ENCODE peak calls at places on chromosomes 16 and 17, in six cellular contexts. One of them, this sample, is unnamed. For H3K27me3, the result is how much of the 10 kb centered on the place peaks cover.

GRCh38 chr17:37476431-37477130 is 13.1 kb upstream of the DUSP14 start:
- DNase-seq in Peyer's patch: no peak
- DNase-seq in CD4-positive, CD25-positive, alpha-beta regulatory T cell: no peak
- DNase-seq in kidney epithelial cell: no peak
- DNase-seq in transverse colon: peak
- DNase-seq in Karpas-422: no peak
- DNase-seq in this sample: no peak

GRCh38 chr17:60971515-60972369 is 294.1 kb downstream of the BCAS3 start:
- DNase-seq in kidney epithelial cell: peak
- DNase-seq in CD4-positive, CD25-positive, alpha-beta regulatory T cell: peak
- DNase-seq in Peyer's patch: no peak
- DNase-seq in Karpas-422: peak
- DNase-seq in transverse colon: peak
- DNase-seq in this sample: peak

GRCh38 chr17:80982426-80982974 is 9.1 kb upstream of the CHMP6 start:
- DNase-seq in CD4-positive, CD25-positive, alpha-beta regulatory T cell: no peak
- DNase-seq in kidney epithelial cell: no peak
- DNase-seq in transverse colon: no peak
- DNase-seq in Karpas-422: no peak
- DNase-seq in Peyer's patch: no peak
- DNase-seq in this sample: no peak

GRCh38 chr16:2210009-2210332 is 692 bp downstream of the BRICD5 start:
- DNase-seq in Karpas-422: no peak
- DNase-seq in transverse colon: no peak
- DNase-seq in kidney epithelial cell: no peak
- DNase-seq in CD4-positive, CD25-positive, alpha-beta regulatory T cell: no peak
- DNase-seq in Peyer's patch: no peak
- DNase-seq in this sample: no peak

GRCh38 chr16:21104124-21104860 is 46.4 kb downstream of the DNAH3 start:
- DNase-seq in CD4-positive, CD25-positive, alpha-beta regulatory T cell: no peak
- DNase-seq in transverse colon: no peak
- DNase-seq in kidney epithelial cell: peak
- DNase-seq in Peyer's patch: no peak
- DNase-seq in Karpas-422: no peak
- DNase-seq in this sample: no peak

GRCh38 chr17:31858647-31859486 is at the start of gene COPRS:
- DNase-seq in transverse colon: peak
- DNase-seq in kidney epithelial cell: peak
- DNase-seq in CD4-positive, CD25-positive, alpha-beta regulatory T cell: peak
- DNase-seq in Peyer's patch: peak
- DNase-seq in Karpas-422: peak
- DNase-seq in this sample: peak

GRCh38 chr17:14923981-14924380 is 341.1 kb downstream of the PMP22 start:
- DNase-seq in Peyer's patch: no peak
- DNase-seq in transverse colon: no peak
- DNase-seq in kidney epithelial cell: no peak
- DNase-seq in Karpas-422: no peak
- DNase-seq in CD4-positive, CD25-positive, alpha-beta regulatory T cell: no peak
- DNase-seq in this sample: no peak

GRCh38 chr16:49844399-49844798 is 11.5 kb downstream of the ZNF423 start:
- DNase-seq in Peyer's patch: no peak
- DNase-seq in Karpas-422: no peak
- DNase-seq in transverse colon: no peak
- DNase-seq in kidney epithelial cell: no peak
- DNase-seq in CD4-positive, CD25-positive, alpha-beta regulatory T cell: no peak
- DNase-seq in this sample: no peak

GRCh38 chr16:74020086-74020670 is 276.4 kb upstream of the PSMD7 start:
- DNase-seq in Peyer's patch: no peak
- DNase-seq in Karpas-422: no peak
- DNase-seq in transverse colon: no peak
- DNase-seq in kidney epithelial cell: no peak
- DNase-seq in CD4-positive, CD25-positive, alpha-beta regulatory T cell: no peak
- DNase-seq in this sample: no peak

GRCh38 chr16:50910698-50911025 is 168.8 kb downstream of the CYLD start:
- DNase-seq in Peyer's patch: no peak
- DNase-seq in transverse colon: no peak
- DNase-seq in CD4-positive, CD25-positive, alpha-beta regulatory T cell: no peak
- DNase-seq in Karpas-422: no peak
- DNase-seq in kidney epithelial cell: no peak
- DNase-seq in this sample: no peak

GRCh38 chr17:65027305-65027704 is 29.2 kb downstream of the GNA13 start:
- DNase-seq in transverse colon: no peak
- DNase-seq in kidney epithelial cell: peak
- DNase-seq in CD4-positive, CD25-positive, alpha-beta regulatory T cell: peak
- DNase-seq in Peyer's patch: no peak
- DNase-seq in Karpas-422: peak
- DNase-seq in this sample: no peak

GRCh38 chr17:31494259-31495048 is 103.0 kb downstream of the RAB11FIP4 start:
- DNase-seq in Peyer's patch: peak
- DNase-seq in Karpas-422: peak
- DNase-seq in kidney epithelial cell: no peak
- DNase-seq in CD4-positive, CD25-positive, alpha-beta regulatory T cell: peak
- DNase-seq in transverse colon: peak
- DNase-seq in this sample: no peak

GRCh38 chr17:60442271-60443201 is 20.2 kb downstream of the CHCT1 start:
- DNase-seq in Karpas-422: no peak
- DNase-seq in Peyer's patch: no peak
- DNase-seq in kidney epithelial cell: no peak
- DNase-seq in transverse colon: no peak
- DNase-seq in CD4-positive, CD25-positive, alpha-beta regulatory T cell: no peak
- DNase-seq in this sample: no peak

GRCh38 chr16:87099001-87099740 is 218.0 kb downstream of the C16orf95 start:
- DNase-seq in CD4-positive, CD25-positive, alpha-beta regulatory T cell: no peak
- DNase-seq in transverse colon: no peak
- DNase-seq in kidney epithelial cell: no peak
- DNase-seq in Karpas-422: no peak
- DNase-seq in Peyer's patch: no peak
- DNase-seq in this sample: no peak

GRCh38 chr16:55703003-55704001 is 47.5 kb downstream of the SLC6A2 start:
- DNase-seq in transverse colon: no peak
- DNase-seq in Peyer's patch: no peak
- DNase-seq in CD4-positive, CD25-positive, alpha-beta regulatory T cell: peak
- DNase-seq in kidney epithelial cell: peak
- DNase-seq in Karpas-422: peak
- DNase-seq in this sample: no peak

GRCh38 chr17:67528751-67529436 is 151.8 kb downstream of the PITPNC1 start:
- DNase-seq in transverse colon: peak
- DNase-seq in CD4-positive, CD25-positive, alpha-beta regulatory T cell: no peak
- DNase-seq in Peyer's patch: peak
- DNase-seq in Karpas-422: no peak
- DNase-seq in kidney epithelial cell: peak
- DNase-seq in this sample: peak

GRCh38 chr17:78252111-78252634 is 20.7 kb downstream of the TMEM235 start:
- DNase-seq in transverse colon: peak
- DNase-seq in Karpas-422: peak
- DNase-seq in Peyer's patch: peak
- DNase-seq in kidney epithelial cell: no peak
- DNase-seq in CD4-positive, CD25-positive, alpha-beta regulatory T cell: peak
- DNase-seq in this sample: peak

GRCh38 chr17:56319531-56319930 is 166.3 kb downstream of the ANKFN1 start:
- DNase-seq in Peyer's patch: no peak
- DNase-seq in Karpas-422: peak
- DNase-seq in transverse colon: no peak
- DNase-seq in CD4-positive, CD25-positive, alpha-beta regulatory T cell: no peak
- DNase-seq in kidney epithelial cell: peak
- DNase-seq in this sample: no peak

GRCh38 chr17:6323626-6324356 is 111.1 kb downstream of the AIPL1 start:
- DNase-seq in kidney epithelial cell: no peak
- DNase-seq in Peyer's patch: no peak
- DNase-seq in transverse colon: no peak
- DNase-seq in CD4-positive, CD25-positive, alpha-beta regulatory T cell: no peak
- DNase-seq in Karpas-422: no peak
- DNase-seq in this sample: no peak

GRCh38 chr17:1713878-1714487 is 3.8 kb upstream of the TLCD2 start:
- DNase-seq in kidney epithelial cell: no peak
- DNase-seq in Karpas-422: no peak
- DNase-seq in CD4-positive, CD25-positive, alpha-beta regulatory T cell: no peak
- DNase-seq in transverse colon: peak
- DNase-seq in Peyer's patch: no peak
- DNase-seq in this sample: no peak

DNA sequence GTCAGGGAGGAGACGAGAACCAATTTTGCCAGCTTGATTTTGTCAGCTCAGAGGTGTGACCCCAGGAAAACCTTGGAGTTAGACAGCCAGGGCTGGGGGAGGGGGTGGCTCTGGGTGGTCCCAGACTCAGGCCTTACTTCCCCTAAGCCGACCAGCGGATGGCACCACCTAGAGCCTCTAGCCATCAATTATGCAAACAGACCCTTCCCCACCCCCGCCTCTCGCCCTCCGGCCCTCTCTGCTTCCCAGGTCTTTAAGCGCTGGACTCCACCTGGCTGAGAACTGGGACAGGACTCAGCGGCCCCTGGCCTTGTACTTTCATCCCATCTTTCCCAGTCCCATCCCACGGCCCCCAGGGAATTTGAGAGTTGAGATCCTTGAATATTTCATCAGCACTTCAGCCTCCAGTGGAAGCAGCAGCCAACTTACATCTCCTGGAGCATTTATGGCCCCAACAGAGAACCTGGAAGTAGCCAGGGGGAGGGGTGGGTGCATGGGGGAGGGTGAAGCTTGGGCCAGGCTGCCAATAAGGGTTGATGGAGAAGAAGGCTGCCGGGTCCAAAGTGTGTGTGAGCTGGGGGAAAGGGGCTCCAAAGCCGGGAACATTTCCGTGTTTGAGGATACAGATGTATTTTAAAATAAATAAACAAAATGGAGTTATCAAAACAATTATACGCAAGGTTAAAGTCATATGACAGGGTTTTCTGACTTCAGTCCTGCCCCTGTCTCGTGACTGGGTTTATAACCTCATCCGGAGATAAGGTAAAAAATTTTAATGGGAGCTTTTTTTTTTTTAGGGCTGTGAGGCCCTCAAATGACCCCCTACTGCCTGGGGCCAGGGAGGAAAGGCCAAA is 7.5 kb upstream of the JUP start:
- DNase-seq in kidney epithelial cell: no peak
- DNase-seq in transverse colon: no peak
- DNase-seq in Peyer's patch: no peak
- DNase-seq in Karpas-422: no peak
- DNase-seq in CD4-positive, CD25-positive, alpha-beta regulatory T cell: no peak
- DNase-seq in this sample: no peak
- H3K4me3 ChIP-seq in kidney epithelial cell: no peak
- H3K4me3 ChIP-seq in transverse colon: no peak
- H3K4me3 ChIP-seq in Peyer's patch: peak
- H3K4me3 ChIP-seq in Karpas-422: no peak
- H3K4me3 ChIP-seq in CD4-positive, CD25-positive, alpha-beta regulatory T cell: no peak
- H3K4me3 ChIP-seq in this sample: no peak

DNA sequence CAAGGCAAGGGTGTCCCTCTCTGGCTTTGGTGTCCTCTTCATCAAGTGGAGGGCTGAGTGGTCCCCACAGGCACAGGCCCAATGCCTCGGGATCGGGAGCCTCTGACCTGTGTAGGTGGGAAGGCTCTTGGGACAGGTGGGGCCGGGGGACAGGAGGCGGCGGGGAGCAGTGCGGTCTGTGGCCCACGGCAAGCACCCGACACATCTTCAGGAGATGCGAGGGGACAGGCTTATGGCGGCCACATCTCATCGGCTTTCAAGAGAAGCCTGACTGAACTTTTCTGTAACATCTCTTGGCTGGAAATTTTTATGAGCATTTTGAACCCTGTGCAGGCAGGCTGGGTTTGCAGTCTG is 8.7 kb downstream of the ZNF469 start:
- DNase-seq in transverse colon: no peak
- DNase-seq in Peyer's patch: no peak
- DNase-seq in CD4-positive, CD25-positive, alpha-beta regulatory T cell: no peak
- DNase-seq in kidney epithelial cell: no peak
- DNase-seq in Karpas-422: no peak
- DNase-seq in this sample: no peak
- H3K27me3 ChIP-seq in transverse colon: under half
- H3K27me3 ChIP-seq in Peyer's patch: under half
- H3K27me3 ChIP-seq in CD4-positive, CD25-positive, alpha-beta regulatory T cell: under half
- H3K27me3 ChIP-seq in kidney epithelial cell: under half
- H3K27me3 ChIP-seq in Karpas-422: under half
- H3K27me3 ChIP-seq in this sample: under half

GRCh38 chr16:84593825-84594724 is 23.8 kb downstream of the COTL1 start:
- DNase-seq in transverse colon: peak
- DNase-seq in CD4-positive, CD25-positive, alpha-beta regulatory T cell: peak
- DNase-seq in Peyer's patch: peak
- DNase-seq in kidney epithelial cell: no peak
- DNase-seq in Karpas-422: no peak
- DNase-seq in this sample: peak
- H3K4me3 ChIP-seq in transverse colon: no peak
- H3K4me3 ChIP-seq in CD4-positive, CD25-positive, alpha-beta regulatory T cell: peak
- H3K4me3 ChIP-seq in Peyer's patch: peak
- H3K4me3 ChIP-seq in kidney epithelial cell: no peak
- H3K4me3 ChIP-seq in Karpas-422: no peak
- H3K4me3 ChIP-seq in this sample: no peak

GRCh38 chr16:1155353-1156110 is 2.6 kb downstream of the CACNA1H start:
- DNase-seq in kidney epithelial cell: no peak
- DNase-seq in transverse colon: no peak
- DNase-seq in Karpas-422: no peak
- DNase-seq in Peyer's patch: no peak
- DNase-seq in CD4-positive, CD25-positive, alpha-beta regulatory T cell: no peak
- DNase-seq in this sample: no peak

GRCh38 chr16:1157639-1158455 is 4.9 kb downstream of the CACNA1H start:
- DNase-seq in Peyer's patch: no peak
- DNase-seq in transverse colon: no peak
- DNase-seq in CD4-positive, CD25-positive, alpha-beta regulatory T cell: no peak
- DNase-seq in Karpas-422: no peak
- DNase-seq in kidney epithelial cell: no peak
- DNase-seq in this sample: peak

GRCh38 chr16:1154887-1155331 is 2.0 kb downstream of the CACNA1H start:
- DNase-seq in Peyer's patch: no peak
- DNase-seq in kidney epithelial cell: no peak
- DNase-seq in Karpas-422: no peak
- DNase-seq in transverse colon: no peak
- DNase-seq in CD4-positive, CD25-positive, alpha-beta regulatory T cell: no peak
- DNase-seq in this sample: no peak

GRCh38 chr16:1156983-1157638 is 4.2 kb downstream of the CACNA1H start:
- DNase-seq in Peyer's patch: no peak
- DNase-seq in Karpas-422: no peak
- DNase-seq in CD4-positive, CD25-positive, alpha-beta regulatory T cell: no peak
- DNase-seq in transverse colon: no peak
- DNase-seq in kidney epithelial cell: no peak
- DNase-seq in this sample: no peak

DNA sequence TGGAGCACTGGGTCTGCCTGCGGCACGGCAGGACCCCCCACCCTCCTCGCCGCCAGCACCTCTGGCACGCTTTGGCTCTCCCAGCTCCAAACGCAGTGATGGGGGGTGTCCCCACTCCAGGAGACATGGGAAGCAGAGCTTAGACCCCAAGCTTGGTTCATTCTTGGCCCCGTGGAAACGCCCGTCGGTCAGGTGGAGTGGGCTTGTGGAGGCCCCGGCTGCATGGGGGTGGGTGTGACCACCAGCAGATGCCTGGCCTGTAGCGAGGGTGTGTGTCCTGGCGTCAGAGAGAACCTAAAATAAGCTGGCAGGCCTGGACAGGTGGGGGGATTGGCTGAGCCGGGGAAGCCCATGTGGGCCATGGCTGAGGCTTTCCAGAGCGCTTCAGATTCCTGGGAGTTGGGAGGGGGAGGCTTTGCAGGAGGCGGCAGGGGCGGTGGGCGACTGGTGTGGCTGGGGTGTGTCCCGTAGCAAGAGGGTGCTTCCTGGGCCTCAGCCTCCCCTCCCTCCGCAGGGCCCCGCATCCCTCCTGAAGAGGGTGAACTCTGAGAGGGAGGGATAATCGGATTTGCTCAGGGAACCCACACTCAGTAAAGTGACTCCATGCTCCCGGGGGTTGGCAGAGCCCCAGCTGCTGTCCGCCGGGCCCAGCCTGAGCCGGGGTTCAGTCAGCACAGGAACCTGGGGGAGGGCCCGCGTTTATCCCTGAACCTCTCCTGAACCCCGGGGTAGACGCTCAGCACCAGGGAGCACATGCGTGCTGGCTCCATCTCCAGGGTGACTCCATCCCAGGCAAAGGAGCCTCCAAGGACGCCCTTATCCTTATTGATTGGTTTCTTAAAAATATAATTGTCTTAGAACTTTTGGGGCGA is 3.4 kb downstream of the CACNA1H start:
- DNase-seq in Karpas-422: no peak
- DNase-seq in Peyer's patch: no peak
- DNase-seq in transverse colon: no peak
- DNase-seq in kidney epithelial cell: no peak
- DNase-seq in CD4-positive, CD25-positive, alpha-beta regulatory T cell: no peak
- DNase-seq in this sample: no peak
- H3K27me3 ChIP-seq in Karpas-422: under half
- H3K27me3 ChIP-seq in Peyer's patch: under half
- H3K27me3 ChIP-seq in transverse colon: half or more
- H3K27me3 ChIP-seq in kidney epithelial cell: half or more
- H3K27me3 ChIP-seq in CD4-positive, CD25-positive, alpha-beta regulatory T cell: under half
- H3K27me3 ChIP-seq in this sample: under half

This sample was measured in right cardiac atrium.